ENCODE peak calls at places on chromosomes 12 and 14, in seven cellular contexts. B is tibial artery; I is WTC11; N is A549; Z is lower lobe of right lung; M is GM12865; H is CD8-positive, alpha-beta T cell. S is an unnamed sample.

GRCh38 chr12:52260351-52261210 is 13.9 kb upstream of the KRT86 start:
- DNase-seq in B (no peak), I (no peak), N (no peak), Z (no peak), M (no peak), H (no peak), S (no peak)

GRCh38 chr12:52813885-52814709 is at the start of gene KRT4:
- DNase-seq in B (no peak), I (no peak), N (peak), Z (no peak), M (no peak), H (no peak), S (no peak)

GRCh38 chr12:28497889-28498411 is 307.7 kb downstream of the CCDC91 start:
- DNase-seq in B (no peak), I (no peak), N (peak), Z (no peak), M (peak), H (no peak), S (no peak)

GRCh38 chr12:49706351-49707126 is 666 bp downstream of the FMNL3 start:
- DNase-seq in B (peak), I (peak), N (no peak), Z (peak), M (no peak), H (peak), S (no peak)

GRCh38 chr12:77189463-77189862 is 124.1 kb upstream of the E2F7 start:
- DNase-seq in B (no peak), I (no peak), N (no peak), Z (no peak), M (no peak), H (no peak), S (no peak)

GRCh38 chr12:4052691-4053090 is 179.5 kb upstream of the PARP11 start:
- DNase-seq in B (no peak), I (no peak), N (no peak), Z (no peak), M (no peak), H (no peak), S (no peak)

GRCh38 chr12:107884769-107885694 is 110.5 kb downstream of the ASCL4 start:
- DNase-seq in B (no peak), I (peak), N (peak), Z (peak), M (peak), H (peak), S (no peak)

GRCh38 chr12:116287850-116288301 is 10.4 kb upstream of the MED13L start:
- DNase-seq in B (no peak), I (no peak), N (peak), Z (no peak), M (no peak), H (no peak), S (no peak)

GRCh38 chr14:92719890-92720323 is 28.5 kb downstream of the LGMN start:
- DNase-seq in B (no peak), I (no peak), N (peak), Z (no peak), M (no peak), H (no peak), S (no peak)

GRCh38 chr12:84694111-84694510 is 218.5 kb downstream of the SLC6A15 start:
- DNase-seq in B (no peak), I (no peak), N (no peak), Z (no peak), M (no peak), H (no peak), S (no peak)

GRCh38 chr12:123532021-123532420 is 1.5 kb downstream of the RILPL1 start:
- DNase-seq in B (no peak), I (no peak), N (no peak), Z (no peak), M (peak), H (no peak), S (no peak)

GRCh38 chr14:86672071-86672470 is 1142.1 kb downstream of the FLRT2 start:
- DNase-seq in B (no peak), I (no peak), N (no peak), Z (no peak), M (no peak), H (no peak), S (no peak)

GRCh38 chr12:96981053-96981452 is 74.0 kb downstream of the NEDD1 start:
- DNase-seq in B (no peak), I (no peak), N (peak), Z (no peak), M (no peak), H (no peak), S (no peak)

GRCh38 chr14:67765192-67765834 is 51.1 kb downstream of the ZFYVE26 start:
- DNase-seq in B (no peak), I (no peak), N (no peak), Z (no peak), M (no peak), H (no peak), S (no peak)

GRCh38 chr12:78210894-78211302 is 380.2 kb downstream of the NAV3 start:
- DNase-seq in B (no peak), I (no peak), N (peak), Z (no peak), M (no peak), H (no peak), S (no peak)

GRCh38 chr12:122834921-122835692 is at the start of gene HIP1R:
- DNase-seq in B (peak), I (peak), N (peak), Z (peak), M (peak), H (peak), S (no peak)

GRCh38 chr12:24630446-24630845 is 318.5 kb downstream of the BCAT1 start:
- DNase-seq in B (no peak), I (no peak), N (no peak), Z (no peak), M (no peak), H (no peak), S (no peak)

GRCh38 chr12:45234134-45234865 is 18.4 kb downstream of the ANO6 start:
- DNase-seq in B (no peak), I (no peak), N (peak), Z (no peak), M (peak), H (no peak), S (no peak)

GRCh38 chr12:57343703-57344378 is 87.0 kb downstream of the R3HDM2 start:
- DNase-seq in B (no peak), I (no peak), N (no peak), Z (no peak), M (peak), H (no peak), S (no peak)

GRCh38 chr14:98093111-98093510 is 1178.9 kb downstream of the BCL11B start:
- DNase-seq in B (no peak), I (no peak), N (no peak), Z (no peak), M (no peak), H (no peak), S (no peak)

DNA sequence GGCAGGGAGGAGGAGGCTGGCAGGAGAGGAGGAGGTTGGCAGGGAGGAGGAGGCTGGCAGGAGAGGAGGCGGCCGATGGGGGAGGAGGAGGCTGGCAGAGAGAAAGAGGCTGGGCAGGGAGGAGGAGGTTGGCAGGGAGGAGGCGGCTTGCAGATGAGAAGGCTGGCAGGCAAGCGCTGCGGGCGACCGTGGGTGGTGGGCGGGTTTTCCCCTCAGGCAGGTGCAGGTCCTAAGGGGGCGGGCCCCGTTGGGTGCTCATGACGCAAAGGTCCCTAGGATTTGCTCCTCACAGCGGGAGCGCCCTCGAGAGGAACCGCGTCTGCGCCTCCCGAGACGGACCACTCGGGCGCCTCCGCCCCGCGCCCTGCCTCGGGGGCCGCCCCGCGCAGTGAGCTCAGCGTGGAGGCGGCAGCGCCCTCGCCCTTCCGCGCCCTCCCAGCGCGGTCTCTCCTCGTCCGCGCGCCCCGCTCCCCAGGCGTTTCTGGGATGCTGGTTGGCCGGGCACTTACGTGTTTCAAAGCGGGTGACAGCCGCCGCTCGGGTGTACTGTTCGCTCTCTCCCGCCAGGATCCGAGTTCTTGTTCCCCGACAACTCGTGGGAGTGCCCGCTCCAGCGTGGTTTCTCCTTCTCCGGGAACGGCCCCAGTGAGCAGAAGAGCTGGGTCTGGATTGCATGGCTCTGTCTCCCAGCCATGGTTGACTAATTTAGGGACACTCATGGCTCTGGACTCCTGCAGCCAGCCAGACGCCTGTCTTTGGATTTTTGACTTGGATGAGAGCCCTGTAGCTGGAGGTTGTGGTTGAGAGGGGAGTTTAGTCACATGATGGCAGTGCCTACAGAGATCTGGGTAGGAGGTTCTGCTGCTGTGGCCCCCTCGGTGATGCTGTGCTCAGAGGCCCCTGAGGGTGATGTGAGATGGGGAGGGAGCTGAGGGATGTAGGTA is 64.1 kb upstream of the PPP4R3A start:
- DNase-seq in B (peak), I (peak), N (peak), Z (peak), M (peak), H (peak), S (no peak)
- TF ChIP-seq CTCF in B (no peak), I (no peak), N (no peak), Z (no peak), M (no peak), H (no peak), S (no peak)

GRCh38 chr14:105487986-105488777 is 1.5 kb downstream of the CRIP1 start:
- DNase-seq in B (no peak), I (no peak), N (peak), Z (no peak), M (no peak), H (peak), S (no peak)

GRCh38 chr14:105490572-105491365 is at the start of gene TEDC1:
- DNase-seq in B (peak), I (peak), N (peak), Z (peak), M (peak), H (peak), S (peak)

GRCh38 chr14:105488781-105489606 is 2.1 kb upstream of the TEDC1 start:
- DNase-seq in B (no peak), I (no peak), N (peak), Z (no peak), M (no peak), H (no peak), S (no peak)

GRCh38 chr14:105490318-105490571 is 801 bp upstream of the TEDC1 start:
- DNase-seq in B (no peak), I (no peak), N (no peak), Z (no peak), M (no peak), H (no peak), S (no peak)

GRCh38 chr14:105489607-105490317 is 1.3 kb upstream of the TEDC1 start:
- DNase-seq in B (peak), I (peak), N (peak), Z (peak), M (peak), H (peak), S (peak)
- TF ChIP-seq CTCF in B (peak), I (no peak), N (peak), Z (peak), M (peak), H (peak), S (peak)

GRCh38 chr14:34364201-34364600 is 97.8 kb downstream of the SPTSSA start:
- DNase-seq in B (no peak), I (no peak), N (no peak), Z (no peak), M (no peak), H (no peak), S (no peak)

GRCh38 chr14:34363733-34364134 is 98.3 kb downstream of the SPTSSA start:
- DNase-seq in B (no peak), I (no peak), N (no peak), Z (no peak), M (no peak), H (no peak), S (no peak)

GRCh38 chr14:34368115-34368970 is 93.7 kb downstream of the SPTSSA start:
- DNase-seq in B (no peak), I (no peak), N (peak), Z (no peak), M (no peak), H (no peak), S (no peak)

GRCh38 chr14:34362625-34363251 is 99.3 kb downstream of the SPTSSA start:
- DNase-seq in B (no peak), I (no peak), N (no peak), Z (no peak), M (no peak), H (no peak), S (no peak)

GRCh38 chr14:34365309-34365915 is 96.6 kb downstream of the SPTSSA start:
- DNase-seq in B (no peak), I (no peak), N (peak), Z (no peak), M (no peak), H (no peak), S (no peak)
- TF ChIP-seq CTCF in B (no peak), I (no peak), N (peak), Z (peak), M (no peak), H (no peak), S (no peak)

GRCh38 chr14:22200977-22201605 is 387.9 kb downstream of the DAD1 start:
- DNase-seq in B (no peak), I (peak), N (peak), Z (no peak), M (peak), H (no peak), S (no peak)
- TF ChIP-seq CTCF in B (peak), I (peak), N (peak), Z (peak), M (peak), H (no peak), S (no peak)

GRCh38 chr12:106093246-106093645 is 45.5 kb downstream of the NUAK1 start:
- DNase-seq in B (no peak), I (no peak), N (no peak), Z (no peak), M (no peak), H (no peak), S (no peak)

GRCh38 chr12:106094304-106094703 is 44.5 kb downstream of the NUAK1 start:
- DNase-seq in B (no peak), I (no peak), N (peak), Z (no peak), M (no peak), H (no peak), S (no peak)

GRCh38 chr12:106098691-106099200 is 40.0 kb downstream of the NUAK1 start:
- DNase-seq in B (no peak), I (no peak), N (no peak), Z (no peak), M (no peak), H (no peak), S (no peak)

GRCh38 chr12:106097011-106097410 is 41.7 kb downstream of the NUAK1 start:
- DNase-seq in B (no peak), I (no peak), N (no peak), Z (no peak), M (no peak), H (no peak), S (no peak)

GRCh38 chr12:106096376-106096775 is 42.4 kb downstream of the NUAK1 start:
- DNase-seq in B (peak), I (no peak), N (peak), Z (no peak), M (no peak), H (no peak), S (no peak)
- TF ChIP-seq CTCF in B (no peak), I (no peak), N (no peak), Z (no peak), M (no peak), H (no peak), S (no peak)

GRCh38 chr14:70567791-70568190 is 32.7 kb downstream of the MED6 start:
- DNase-seq in B (no peak), I (peak), N (peak), Z (no peak), M (peak), H (no peak), S (no peak)
- TF ChIP-seq CTCF in B (no peak), I (peak), N (peak), Z (peak), M (peak), H (no peak), S (no peak)

GRCh38 chr12:89949457-89950195 is 241.0 kb upstream of the ATP2B1 start:
- DNase-seq in B (no peak), I (no peak), N (peak), Z (no peak), M (peak), H (peak), S (no peak)
- TF ChIP-seq CTCF in B (peak), I (no peak), N (peak), Z (peak), M (peak), H (peak), S (no peak)

DNA sequence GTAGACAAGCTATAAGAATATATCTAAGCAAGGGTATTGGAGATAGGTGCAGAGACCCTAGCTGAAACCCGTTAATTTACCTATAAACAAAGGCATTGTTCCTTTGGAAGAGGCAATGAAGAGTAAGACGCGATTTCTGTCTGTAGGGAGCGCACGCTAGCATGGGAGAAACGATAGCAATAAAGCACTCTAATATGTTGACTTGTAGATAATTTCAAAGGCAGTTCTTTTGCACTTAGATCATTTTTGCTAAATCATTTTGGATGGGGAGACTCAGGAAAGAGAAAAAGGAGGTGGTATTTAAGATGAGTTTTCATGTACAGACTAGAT is 648 bp downstream of the CCDC77 start:
- DNase-seq in B (no peak), I (peak), N (peak), Z (no peak), M (peak), H (no peak), S (no peak)
- TF ChIP-seq CTCF in B (no peak), I (no peak), N (peak), Z (no peak), M (no peak), H (no peak), S (no peak)

DNA sequence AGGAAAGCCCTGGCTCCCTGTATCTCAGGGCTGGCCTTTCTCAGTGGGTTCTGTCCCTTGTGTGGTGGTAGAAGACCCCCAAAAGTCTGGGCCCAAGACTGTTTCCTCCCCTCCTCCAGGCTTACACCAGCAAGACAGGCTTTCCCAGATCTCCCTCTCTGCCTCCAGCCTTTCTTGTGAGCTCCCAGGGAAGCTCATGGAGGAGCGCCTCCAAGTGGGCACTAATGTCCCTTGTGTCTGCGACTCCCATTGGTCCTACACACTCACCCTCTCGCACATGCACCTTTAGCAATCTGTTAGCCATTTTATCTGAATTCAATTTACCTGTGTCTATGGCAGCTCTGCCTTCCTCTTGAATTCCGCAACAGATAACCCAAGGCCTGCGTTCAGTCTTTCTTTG is 251.1 kb upstream of the CAND1 start:
- DNase-seq in B (no peak), I (peak), N (no peak), Z (no peak), M (no peak), H (no peak), S (no peak)
- TF ChIP-seq CTCF in B (no peak), I (no peak), N (no peak), Z (no peak), M (no peak), H (no peak), S (no peak)

GRCh38 chr14:104977008-104977680 is 1.0 kb downstream of the AHNAK2 start:
- DNase-seq in B (peak), I (no peak), N (peak), Z (peak), M (no peak), H (no peak), S (no peak)

GRCh38 chr14:104974146-104974541 is 4.0 kb downstream of the AHNAK2 start:
- DNase-seq in B (no peak), I (no peak), N (no peak), Z (peak), M (no peak), H (no peak), S (no peak)

GRCh38 chr14:104976198-104977007 is 1.8 kb downstream of the AHNAK2 start:
- DNase-seq in B (peak), I (peak), N (peak), Z (peak), M (peak), H (peak), S (peak)

GRCh38 chr14:104974665-104975390 is 3.3 kb downstream of the AHNAK2 start:
- DNase-seq in B (peak), I (no peak), N (no peak), Z (peak), M (no peak), H (no peak), S (no peak)

DNA sequence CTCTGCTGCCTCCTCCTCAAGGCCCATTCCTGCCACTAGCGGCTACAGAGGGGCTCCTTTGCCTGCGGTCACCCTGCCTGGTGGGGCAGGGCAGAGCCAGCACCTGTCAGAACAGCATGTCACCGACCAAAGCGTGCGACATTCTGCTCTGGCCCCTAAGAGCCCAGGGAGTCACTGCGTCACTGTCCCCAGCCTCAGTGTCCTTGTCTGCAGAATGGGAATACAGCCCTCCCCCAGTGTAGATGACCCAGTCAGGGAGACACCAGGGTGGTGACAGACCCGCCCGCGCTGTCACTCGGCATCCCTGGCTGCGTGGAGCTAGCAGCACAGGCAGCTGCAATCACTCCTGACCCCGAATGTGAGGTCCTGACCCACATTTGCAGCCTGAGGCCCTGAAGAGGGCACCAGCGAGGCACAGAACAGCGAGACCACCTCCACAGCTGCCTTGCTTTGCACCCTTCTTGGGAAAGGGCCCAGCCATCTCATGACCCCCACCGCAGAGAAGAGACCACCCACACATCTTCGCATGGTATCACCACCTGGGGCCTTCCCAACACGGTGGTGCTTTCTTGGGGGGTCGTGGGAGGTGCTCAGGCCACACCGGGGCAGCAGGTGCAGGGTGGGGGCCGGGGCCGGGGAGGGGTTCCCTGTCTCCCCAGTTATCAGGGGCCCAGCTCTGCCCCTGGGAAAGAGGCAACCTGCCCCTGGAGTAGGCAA is 2.5 kb downstream of the AHNAK2 start:
- DNase-seq in B (no peak), I (peak), N (peak), Z (peak), M (peak), H (no peak), S (no peak)
- TF ChIP-seq CTCF in B (no peak), I (no peak), N (no peak), Z (no peak), M (peak), H (no peak), S (no peak)

S was measured in omental fat pad.